ENCODE peak calls at places on chromosomes 2 and 18, in nine cellular contexts. L is trophoblast cell, U is left ventricle myocardium inferior, T is body of pancreas, Y is OCI-LY7, O is heart left ventricle, J is fibroblast of lung, C is neuronal stem cell, H is HCT116. N is an unnamed sample. For H3K4me1 and H3K36me3, the result is how much of the 10 kb centered on the place peaks cover.

GRCh38 chr2:9153589-9153988 is 53.0 kb upstream of the ASAP2 start:
- DNase-seq in L (no peak), U (no peak), T (no peak), Y (no peak), O (no peak), J (no peak), C (no peak), H (no peak), N (no peak)

GRCh38 chr2:118388771-118389170 is 300.5 kb downstream of the INSIG2 start:
- DNase-seq in L (no peak), U (no peak), T (no peak), Y (no peak), O (no peak), J (peak), C (no peak), H (no peak), N (no peak)

GRCh38 chr2:128485761-128486639 is 167.3 kb upstream of the HS6ST1 start:
- DNase-seq in L (no peak), U (no peak), T (no peak), Y (no peak), O (no peak), J (no peak), C (no peak), H (no peak), N (no peak)

GRCh38 chr18:3029215-3029972 is 16.4 kb upstream of the LPIN2 start:
- DNase-seq in L (no peak), U (no peak), T (no peak), Y (no peak), O (no peak), J (peak), C (no peak), H (no peak), N (peak)

GRCh38 chr2:105593221-105593967 is 151.3 kb upstream of the NCK2 start:
- DNase-seq in L (peak), U (no peak), T (no peak), Y (no peak), O (no peak), J (peak), C (no peak), H (no peak), N (no peak)

GRCh38 chr2:190270298-190270697 is 49.3 kb downstream of the HIBCH start:
- DNase-seq in L (no peak), U (no peak), T (no peak), Y (no peak), O (no peak), J (peak), C (no peak), H (no peak), N (no peak)

GRCh38 chr2:122451040-122451439 is 695.6 kb downstream of the TSN start:
- DNase-seq in L (peak), U (no peak), T (no peak), Y (peak), O (no peak), J (peak), C (no peak), H (no peak), N (no peak)

GRCh38 chr2:226185613-226186211 is 613.9 kb downstream of the IRS1 start:
- DNase-seq in L (no peak), U (no peak), T (no peak), Y (no peak), O (no peak), J (peak), C (peak), H (peak), N (no peak)

GRCh38 chr2:113711857-113712256 is 44.6 kb downstream of the SLC35F5 start:
- DNase-seq in L (no peak), U (no peak), T (no peak), Y (no peak), O (no peak), J (no peak), C (no peak), H (no peak), N (no peak)

GRCh38 chr2:44952143-44952805 is 10.8 kb downstream of the SIX3 start:
- DNase-seq in L (peak), U (no peak), T (peak), Y (peak), O (no peak), J (peak), C (peak), H (peak), N (no peak)

GRCh38 chr2:57902578-57902977 is 144.0 kb upstream of the VRK2 start:
- DNase-seq in L (peak), U (no peak), T (no peak), Y (no peak), O (no peak), J (no peak), C (no peak), H (no peak), N (no peak)

GRCh38 chr2:110097506-110098220 is 18.0 kb downstream of the MALL start:
- DNase-seq in L (no peak), U (no peak), T (no peak), Y (no peak), O (no peak), J (no peak), C (no peak), H (no peak), N (no peak)

GRCh38 chr2:8002765-8003393 is 679.0 kb upstream of the ID2 start:
- DNase-seq in L (no peak), U (no peak), T (no peak), Y (no peak), O (no peak), J (no peak), C (no peak), H (no peak), N (no peak)

DNA sequence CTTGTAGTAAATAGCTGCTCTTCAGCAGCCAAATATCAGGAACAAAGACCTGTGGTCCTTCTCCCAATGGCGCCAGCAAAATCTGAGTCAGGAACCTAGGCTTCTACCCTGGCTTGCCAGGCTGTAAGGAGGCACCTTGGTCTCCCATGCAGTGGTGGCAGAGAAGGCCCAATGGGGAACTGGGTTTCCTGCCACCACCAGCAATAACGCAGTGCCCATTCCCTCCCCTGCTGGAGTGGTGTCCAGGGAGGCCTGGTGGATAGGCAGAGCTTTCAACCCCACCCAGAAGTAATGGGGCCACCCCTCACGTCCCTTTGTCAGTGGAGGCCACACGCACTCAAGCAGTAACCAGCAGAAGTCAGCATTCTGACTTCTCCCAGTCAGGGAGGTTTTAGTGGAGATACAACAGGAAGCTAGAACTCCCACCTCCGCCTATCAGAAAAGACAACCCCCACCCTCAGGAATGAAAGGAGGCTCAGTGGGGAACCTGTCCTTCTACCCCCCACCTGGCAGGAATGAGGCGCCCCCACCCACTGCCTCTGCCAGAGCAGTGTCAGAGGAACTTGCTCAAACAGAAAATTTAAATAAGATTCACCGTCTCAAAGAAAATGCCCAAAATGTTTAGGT is 132.4 kb downstream of the COPS8 start:
- DNase-seq in L (no peak), U (no peak), T (no peak), Y (no peak), O (no peak), J (no peak), C (no peak), H (no peak), N (no peak)
- H3K4me1 ChIP-seq in L (under half), U (under half), T (under half), Y (under half), O (under half), J (under half), C (under half), H (under half), N (under half)

GRCh38 chr2:216181953-216182352 is 72.8 kb downstream of the XRCC5 start:
- DNase-seq in L (no peak), U (no peak), T (no peak), Y (no peak), O (no peak), J (no peak), C (no peak), H (no peak), N (no peak)

GRCh38 chr2:216179015-216179414 is 69.9 kb downstream of the XRCC5 start:
- DNase-seq in L (no peak), U (no peak), T (no peak), Y (no peak), O (no peak), J (peak), C (no peak), H (no peak), N (no peak)

GRCh38 chr2:216183459-216183858 is 74.3 kb downstream of the XRCC5 start:
- DNase-seq in L (no peak), U (no peak), T (no peak), Y (peak), O (no peak), J (no peak), C (no peak), H (no peak), N (no peak)

GRCh38 chr2:216181351-216181750 is 72.2 kb downstream of the XRCC5 start:
- DNase-seq in L (no peak), U (no peak), T (no peak), Y (no peak), O (no peak), J (peak), C (peak), H (no peak), N (no peak)
- H3K36me3 ChIP-seq in L (under half), U (under half), T (under half), Y (half or more), O (half or more), J (under half), C (half or more), H (under half), N (under half)

DNA sequence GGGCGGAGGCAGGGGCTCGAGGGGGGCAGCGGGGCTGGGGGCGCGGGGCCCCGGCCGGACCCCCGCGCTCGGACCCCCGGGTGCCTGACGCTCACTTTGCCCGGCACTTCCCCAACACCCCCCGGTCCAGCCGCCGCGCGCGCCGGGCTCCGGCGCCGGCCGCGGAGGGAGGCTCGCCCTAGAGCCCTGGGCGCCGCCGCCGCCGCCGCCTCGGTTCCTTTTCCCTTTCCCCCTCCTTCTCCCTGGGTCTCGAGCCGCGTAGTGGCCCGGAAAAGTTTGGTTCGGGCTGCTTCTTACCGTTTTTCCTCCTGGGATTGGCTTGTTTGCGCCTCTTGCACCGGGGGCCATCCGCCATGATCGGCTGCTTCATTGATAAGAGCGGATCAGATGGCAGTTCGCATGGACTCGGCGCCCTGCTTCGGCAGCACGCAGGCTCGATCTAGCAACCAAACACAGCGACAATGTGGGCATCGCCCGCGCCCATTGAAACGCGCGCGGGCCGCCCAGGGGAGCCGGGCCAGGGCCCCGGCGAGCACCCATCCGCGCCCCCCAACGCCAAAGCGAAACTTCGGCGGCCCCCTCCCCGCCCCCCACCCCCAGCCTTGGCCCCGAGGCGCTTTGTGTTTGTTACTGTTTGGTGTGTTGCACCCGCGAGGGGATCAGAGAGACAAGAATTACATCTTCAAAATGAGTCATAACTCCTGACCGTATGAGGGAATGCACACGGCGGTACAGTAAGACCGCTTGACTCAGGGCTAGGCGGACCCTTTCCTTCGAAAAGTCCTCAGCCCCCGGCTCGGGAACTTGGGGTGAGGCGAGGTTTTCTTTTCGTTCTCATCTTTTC is 2.7 kb downstream of the ZEB2 start:
- DNase-seq in L (peak), U (peak), T (peak), Y (peak), O (peak), J (peak), C (no peak), H (no peak), N (peak)
- H3K4me1 ChIP-seq in L (under half), U (half or more), T (under half), Y (under half), O (under half), J (under half), C (under half), H (under half), N (under half)

GRCh38 chr2:222604749-222605515 is 51.0 kb downstream of the FARSB start:
- DNase-seq in L (no peak), U (no peak), T (no peak), Y (no peak), O (no peak), J (no peak), C (no peak), H (no peak), N (no peak)

GRCh38 chr2:222611684-222612083 is 44.2 kb downstream of the FARSB start:
- DNase-seq in L (no peak), U (no peak), T (no peak), Y (no peak), O (no peak), J (no peak), C (no peak), H (no peak), N (no peak)

GRCh38 chr2:222610746-222611145 is 45.1 kb downstream of the FARSB start:
- DNase-seq in L (peak), U (no peak), T (no peak), Y (no peak), O (no peak), J (no peak), C (no peak), H (no peak), N (no peak)

GRCh38 chr2:222609391-222609790 is 46.5 kb downstream of the FARSB start:
- DNase-seq in L (no peak), U (no peak), T (no peak), Y (no peak), O (no peak), J (peak), C (no peak), H (no peak), N (no peak)

DNA sequence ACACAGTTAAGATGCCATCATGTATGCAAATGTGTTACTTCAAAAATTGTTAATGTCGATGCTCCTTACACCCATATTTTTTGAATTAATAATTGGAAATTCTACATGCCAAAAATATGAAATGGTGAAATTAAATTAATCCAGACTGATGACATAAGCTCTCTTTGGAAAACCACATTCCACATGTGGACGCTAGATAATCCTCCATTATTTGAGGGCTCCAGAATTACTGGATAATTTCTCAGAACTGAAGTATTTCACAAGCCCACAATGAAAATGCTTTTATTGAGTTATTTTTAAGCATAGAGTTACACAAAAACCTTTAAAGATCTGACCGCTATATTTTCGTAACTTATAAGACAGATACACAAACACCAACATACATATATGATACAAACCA is 47.8 kb downstream of the FARSB start:
- DNase-seq in L (no peak), U (no peak), T (no peak), Y (no peak), O (no peak), J (no peak), C (no peak), H (no peak), N (no peak)
- H3K36me3 ChIP-seq in L (under half), U (under half), T (under half), Y (half or more), O (half or more), J (under half), C (half or more), H (under half), N (under half)

GRCh38 chr2:143140864-143141637 is 11.8 kb downstream of the ARHGAP15 start:
- DNase-seq in L (no peak), U (no peak), T (no peak), Y (peak), O (no peak), J (no peak), C (no peak), H (no peak), N (no peak)

GRCh38 chr2:143145056-143145455 is 15.8 kb downstream of the ARHGAP15 start:
- DNase-seq in L (no peak), U (no peak), T (no peak), Y (no peak), O (no peak), J (no peak), C (no peak), H (no peak), N (no peak)

DNA sequence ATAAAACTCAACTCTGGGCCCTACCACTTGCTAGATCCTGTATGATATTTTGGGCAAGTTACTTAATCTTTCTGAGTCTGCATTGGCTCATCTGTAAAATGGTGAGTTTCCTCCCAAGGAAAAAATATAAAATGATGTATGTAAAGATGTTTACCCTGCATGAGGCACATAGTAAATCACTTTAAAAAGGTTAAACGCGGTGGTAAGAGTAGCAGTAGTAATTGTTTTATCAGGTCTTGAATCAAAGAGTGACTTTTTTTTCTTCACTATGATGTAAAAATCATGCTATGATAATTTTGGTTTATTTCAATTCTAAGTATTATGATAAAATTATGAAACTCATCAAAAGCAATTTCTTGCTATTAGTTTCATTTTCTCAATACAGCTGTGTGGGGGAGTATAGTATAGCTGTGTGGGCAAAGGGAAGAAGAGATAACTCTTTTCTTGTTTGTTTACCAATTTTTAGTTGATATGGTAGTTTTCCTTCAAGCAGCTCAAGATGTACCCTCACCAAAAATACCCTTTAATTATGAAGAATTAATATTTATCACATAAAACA is 10.7 kb downstream of the ARHGAP15 start:
- DNase-seq in L (no peak), U (no peak), T (no peak), Y (no peak), O (no peak), J (no peak), C (no peak), H (no peak), N (no peak)
- H3K4me1 ChIP-seq in L (under half), U (under half), T (under half), Y (half or more), O (under half), J (under half), C (under half), H (under half), N (under half)

GRCh38 chr18:58896268-58896667 is 31.6 kb downstream of the ZNF532 start:
- DNase-seq in L (peak), U (no peak), T (no peak), Y (peak), O (no peak), J (no peak), C (no peak), H (no peak), N (no peak)

GRCh38 chr18:58897994-58898393 is 33.3 kb downstream of the ZNF532 start:
- DNase-seq in L (peak), U (no peak), T (no peak), Y (no peak), O (no peak), J (no peak), C (no peak), H (no peak), N (no peak)

GRCh38 chr18:58895385-58895784 is 30.7 kb downstream of the ZNF532 start:
- DNase-seq in L (no peak), U (no peak), T (no peak), Y (no peak), O (no peak), J (no peak), C (no peak), H (no peak), N (no peak)

GRCh38 chr18:58898427-58898826 is 33.8 kb downstream of the ZNF532 start:
- DNase-seq in L (no peak), U (no peak), T (no peak), Y (no peak), O (no peak), J (no peak), C (no peak), H (no peak), N (no peak)

DNA sequence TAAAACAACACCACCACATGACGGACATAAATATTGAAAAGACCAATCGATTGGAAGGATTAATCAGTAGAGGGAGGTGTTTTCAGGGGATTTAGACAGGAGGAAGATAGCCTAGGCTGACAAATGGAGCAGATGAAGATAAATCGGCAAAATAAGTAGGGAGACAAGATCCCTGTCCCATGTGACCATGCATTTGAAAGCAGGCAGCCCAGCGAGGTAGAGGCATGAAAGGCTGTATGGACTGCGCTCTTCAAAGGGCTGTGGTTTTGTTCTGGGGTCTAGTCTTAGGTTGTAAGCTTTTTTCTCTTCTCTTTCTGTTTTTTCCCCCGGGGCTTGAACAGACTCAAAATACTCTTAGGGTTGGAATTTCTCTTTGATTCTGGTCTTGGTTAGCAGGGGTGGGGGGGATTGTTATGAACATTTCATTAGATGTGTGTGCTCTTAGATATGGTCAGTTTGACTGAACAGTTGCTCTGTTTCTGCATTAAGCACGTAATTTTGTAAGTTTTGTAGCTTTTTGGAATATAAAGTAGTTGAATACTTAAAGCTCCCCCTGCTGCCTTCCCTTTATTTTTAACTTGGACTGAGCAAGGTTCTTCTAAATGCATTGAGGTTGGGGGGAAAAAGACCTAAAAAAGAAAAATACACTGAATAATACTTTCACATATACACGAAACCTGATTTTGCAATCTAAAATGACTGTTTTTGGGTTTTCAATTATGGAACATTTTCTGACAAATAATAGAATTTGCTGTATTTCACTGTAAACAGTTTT is 32.2 kb downstream of the ZNF532 start:
- DNase-seq in L (peak), U (no peak), T (no peak), Y (peak), O (no peak), J (no peak), C (no peak), H (no peak), N (no peak)
- H3K36me3 ChIP-seq in L (under half), U (under half), T (under half), Y (under half), O (under half), J (under half), C (half or more), H (under half), N (under half)